ENCODE peak calls at places on chromosomes 16 and 17, in four cellular contexts. L is heart right ventricle; O is HEK293T; R is CD4-positive, alpha-beta T cell. Q is an unnamed sample.

GRCh38 chr16:81520151-81520470 is 75.5 kb downstream of the CMIP start:
- DNase-seq in O (no peak), L (no peak), R (no peak), Q (no peak)

GRCh38 chr17:19744492-19744891 is 3.6 kb downstream of the ALDH3A1 start:
- DNase-seq in R (no peak), O (no peak), L (no peak), Q (no peak)

GRCh38 chr16:66143422-66143821 is 223.1 kb upstream of the CDH5 start:
- DNase-seq in R (no peak), L (no peak), O (no peak), Q (no peak)

GRCh38 chr17:50822550-50822949 is 12.8 kb upstream of the WFIKKN2 start:
- DNase-seq in L (no peak), O (no peak), R (no peak), Q (no peak)

GRCh38 chr16:17282247-17282646 is 188.5 kb downstream of the XYLT1 start:
- DNase-seq in R (no peak), O (no peak), L (no peak), Q (no peak)

GRCh38 chr16:48687421-48688038 is 77.5 kb upstream of the N4BP1 start:
- DNase-seq in O (peak), R (peak), L (peak), Q (peak)

GRCh38 chr16:75392911-75393310 is 40.4 kb downstream of the CFDP1 start:
- DNase-seq in O (no peak), L (no peak), R (no peak), Q (no peak)

GRCh38 chr17:76261421-76262215 is 3.5 kb upstream of the UBALD2 start:
- DNase-seq in L (no peak), O (no peak), R (no peak), Q (no peak)

GRCh38 chr16:4936991-4937781 is at the start of gene PPL:
- DNase-seq in L (peak), R (no peak), O (no peak), Q (no peak)

GRCh38 chr16:3235856-3236669 is 1.1 kb upstream of the ZNF200 start:
- DNase-seq in O (peak), L (peak), R (peak), Q (no peak)

GRCh38 chr17:29124135-29124930 is 55.9 kb downstream of the MYO18A start:
- DNase-seq in O (peak), R (peak), L (no peak), Q (no peak)

GRCh38 chr16:50372611-50373344 is 4.0 kb upstream of the BRD7 start:
- DNase-seq in R (no peak), L (peak), O (no peak), Q (no peak)

GRCh38 chr16:55642611-55643010 is 13.2 kb upstream of the SLC6A2 start:
- DNase-seq in L (no peak), O (no peak), R (no peak), Q (no peak)

GRCh38 chr17:80647746-80648145 is 103.1 kb downstream of the RPTOR start:
- DNase-seq in R (no peak), O (no peak), L (no peak), Q (no peak)

GRCh38 chr16:64416232-64417010 is 705.4 kb downstream of the CDH11 start:
- DNase-seq in L (no peak), R (no peak), O (no peak), Q (no peak)

GRCh38 chr16:77157773-77158172 is 33.2 kb upstream of the MON1B start:
- DNase-seq in O (no peak), R (no peak), L (no peak), Q (no peak)

GRCh38 chr17:11144358-11145233 is 96.4 kb upstream of the SHISA6 start:
- DNase-seq in R (no peak), L (no peak), O (peak), Q (no peak)

GRCh38 chr17:3569534-3570137 is 12.0 kb upstream of the TRPV3 start:
- DNase-seq in R (no peak), O (no peak), L (no peak), Q (no peak)

GRCh38 chr16:11836653-11837244 is 14.6 kb downstream of the RSL1D1 start:
- DNase-seq in O (no peak), R (no peak), L (no peak), Q (peak)

GRCh38 chr17:28958820-28959455 is 7.6 kb upstream of the PHF12 start:
- DNase-seq in O (no peak), R (no peak), L (no peak), Q (no peak)

GRCh38 chr17:36932383-36933173 is 4.7 kb upstream of the LHX1 start:
- DNase-seq in L (no peak), O (no peak), R (no peak), Q (no peak)

GRCh38 chr16:14003119-14003570 is 68.0 kb upstream of the MRTFB start:
- DNase-seq in L (peak), R (no peak), O (peak), Q (no peak)

GRCh38 chr17:50318551-50319310 is 27.2 kb upstream of the XYLT2 start:
- DNase-seq in L (no peak), R (no peak), O (no peak), Q (no peak)

GRCh38 chr17:14321476-14321949 is 20.6 kb downstream of the HS3ST3B1 start:
- DNase-seq in O (no peak), L (no peak), R (no peak), Q (no peak)

GRCh38 chr17:38554430-38555350 is 51.1 kb downstream of the SRCIN1 start:
- DNase-seq in L (no peak), R (no peak), O (no peak), Q (no peak)

GRCh38 chr17:45073414-45074070 is 12.4 kb downstream of the NMT1 start:
- DNase-seq in R (no peak), L (no peak), O (no peak), Q (no peak)

GRCh38 chr16:886084-886543 is 84.7 kb downstream of the LMF1 start:
- DNase-seq in O (no peak), R (no peak), L (no peak), Q (no peak)

GRCh38 chr16:17382949-17383348 is 87.8 kb downstream of the XYLT1 start:
- DNase-seq in R (no peak), O (no peak), L (no peak), Q (no peak)

GRCh38 chr16:68350951-68351350 is 40.1 kb downstream of the PRMT7 start:
- DNase-seq in L (no peak), R (no peak), O (no peak), Q (no peak)

GRCh38 chr17:57294629-57295501 is 38.5 kb downstream of the MSI2 start:
- DNase-seq in L (peak), O (no peak), R (peak), Q (peak)

GRCh38 chr16:68644715-68645493 is at the start of gene CDH3:
- DNase-seq in R (peak), O (peak), L (no peak), Q (no peak)

GRCh38 chr16:17348042-17348783 is 122.5 kb downstream of the XYLT1 start:
- DNase-seq in O (no peak), L (no peak), R (no peak), Q (no peak)

Q was measured in smooth muscle cell of the brain vasculature.